ENCODE peak calls at places on chromosome 2, in six cellular contexts. L, J, H, V, G and R are unnamed samples.

GRCh38 chr2:114550895-114551793 is 108.7 kb downstream of the DPP10 start:
- DNase-seq in L (no peak), H (peak), J (peak), G (no peak), V (peak), R (peak)

GRCh38 chr2:55718165-55719008 is 24.7 kb upstream of the PNPT1 start:
- DNase-seq in G (no peak), J (peak), V (peak), H (peak), L (no peak), R (peak)

GRCh38 chr2:212354382-212354781 is 184.2 kb downstream of the ERBB4 start:
- DNase-seq in H (no peak), V (no peak), J (no peak), G (no peak), L (no peak), R (no peak)

GRCh38 chr2:228474466-228474865 is 293.0 kb upstream of the SPHKAP start:
- DNase-seq in G (peak), H (no peak), L (no peak), V (no peak), J (no peak), R (peak)

GRCh38 chr2:46336560-46336959 is 39.4 kb downstream of the EPAS1 start:
- DNase-seq in L (no peak), G (peak), H (no peak), V (peak), J (no peak), R (peak)

GRCh38 chr2:68715353-68716041 is 19.1 kb upstream of the ARHGAP25 start:
- DNase-seq in G (no peak), H (peak), V (peak), J (peak), L (no peak), R (peak)

GRCh38 chr2:226794751-226795171 is 4.9 kb downstream of the IRS1 start:
- DNase-seq in J (no peak), L (no peak), H (no peak), G (no peak), V (peak), R (peak)

GRCh38 chr2:229416116-229416694 is 145.1 kb upstream of the PID1 start:
- DNase-seq in H (no peak), V (peak), L (peak), J (peak), G (peak), R (peak)

GRCh38 chr2:188032306-188032705 is 259.4 kb upstream of the GULP1 start:
- DNase-seq in J (no peak), V (no peak), L (no peak), G (no peak), H (no peak), R (no peak)

GRCh38 chr2:173580869-173581268 is 226.2 kb downstream of the CDCA7 start:
- DNase-seq in V (no peak), J (no peak), L (no peak), G (no peak), H (no peak), R (peak)

GRCh38 chr2:55296393-55296792 is 27.4 kb upstream of the MTIF2 start:
- DNase-seq in H (no peak), V (no peak), J (no peak), G (no peak), L (no peak), R (no peak)

GRCh38 chr2:198325359-198325758 is 521.0 kb downstream of the PLCL1 start:
- DNase-seq in G (no peak), L (no peak), J (no peak), H (no peak), V (no peak), R (no peak)

GRCh38 chr2:21650566-21650965 is 526.8 kb downstream of the TDRD15 start:
- DNase-seq in J (no peak), L (no peak), H (no peak), G (peak), V (no peak), R (no peak)

GRCh38 chr2:158743899-158744298 is 51.2 kb upstream of the DAPL1 start:
- DNase-seq in J (no peak), V (no peak), G (no peak), L (no peak), H (no peak), R (no peak)

GRCh38 chr2:97355887-97356286 is 233.8 kb downstream of the ANKRD36B start:
- DNase-seq in G (no peak), V (peak), L (no peak), J (no peak), H (no peak), R (no peak)

GRCh38 chr2:206378835-206379234 is 64.5 kb upstream of the ADAM23 start:
- DNase-seq in G (no peak), H (no peak), L (no peak), J (no peak), V (no peak), R (no peak)

GRCh38 chr2:137910641-137911040 is 53.6 kb upstream of the HNMT start:
- DNase-seq in H (no peak), J (no peak), V (peak), L (no peak), G (no peak), R (peak)

GRCh38 chr2:96324716-96325037 is 440 bp upstream of the ITPRIPL1 start:
- DNase-seq in L (no peak), H (no peak), V (no peak), J (no peak), G (no peak), R (no peak)

GRCh38 chr2:150806336-150806735 is 318.9 kb upstream of the RND3 start:
- DNase-seq in L (no peak), G (no peak), J (no peak), H (no peak), V (no peak), R (peak)

GRCh38 chr2:136117391-136117841 is 533 bp downstream of the CXCR4 start:
- DNase-seq in V (peak), J (peak), G (no peak), H (peak), L (peak), R (peak)

GRCh38 chr2:47601518-47602015 is 181.4 kb upstream of the MSH6 start:
- DNase-seq in H (no peak), G (no peak), L (no peak), J (no peak), V (no peak), R (no peak)

GRCh38 chr2:94990956-94991355 is 34.6 kb upstream of the MAL start:
- DNase-seq in G (no peak), H (no peak), J (no peak), V (no peak), L (no peak), R (no peak)

GRCh38 chr2:30434708-30435107 is 12.3 kb upstream of the LCLAT1 start:
- DNase-seq in V (no peak), G (no peak), J (no peak), H (no peak), L (no peak), R (no peak)

GRCh38 chr2:41922177-41922576 is 125.6 kb upstream of the PKDCC start:
- DNase-seq in L (no peak), V (no peak), J (no peak), H (peak), G (no peak), R (peak)

DNA sequence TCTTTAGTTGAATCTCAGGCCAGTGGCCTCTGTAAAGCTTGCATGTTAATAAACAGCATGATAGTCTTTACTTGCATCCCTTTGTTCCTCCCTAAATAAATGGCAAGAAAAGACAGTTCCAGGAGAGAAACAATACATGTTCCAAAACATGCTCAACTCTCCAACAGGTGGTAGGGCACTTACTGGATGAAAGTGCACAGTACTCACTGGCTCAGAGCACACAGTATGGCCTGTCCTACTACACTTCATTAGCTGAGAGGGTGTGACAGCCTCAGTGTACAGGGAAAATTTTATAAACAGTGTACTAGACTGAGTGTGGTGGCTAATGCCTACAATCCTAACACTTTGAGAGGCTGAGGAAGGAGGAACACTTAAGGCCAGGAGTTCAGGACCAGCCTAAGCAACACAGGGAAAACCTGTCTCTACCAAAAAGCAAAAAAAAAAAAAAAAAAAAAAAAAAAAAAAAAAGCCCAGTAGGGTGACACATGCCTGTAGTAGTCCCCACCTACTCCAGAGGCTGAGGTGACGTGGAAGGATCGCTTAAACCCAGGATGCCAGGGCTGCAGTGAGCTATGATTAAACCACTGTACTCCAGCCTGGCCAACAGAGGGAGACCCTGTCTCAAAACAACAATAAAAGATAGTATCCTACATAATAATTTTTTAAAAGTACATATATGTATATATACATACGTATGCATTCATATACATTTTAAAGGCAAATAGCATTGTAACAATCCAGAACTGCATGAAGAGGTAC is 51.9 kb downstream of the SOS1 start:
- DNase-seq in L (no peak), J (no peak), H (no peak), G (no peak), V (peak), R (peak)
- TF ChIP-seq CTCF in L (no peak), J (no peak), H (no peak), G (peak), V (peak), R (peak)

GRCh38 chr2:85826990-85827878 is 61.6 kb downstream of the ST3GAL5 start:
- DNase-seq in J (peak), H (peak), V (peak), L (peak), G (no peak), R (peak)
- H3K4me3 ChIP-seq in J (no peak), H (peak), V (no peak), L (no peak), G (no peak), R (no peak)

GRCh38 chr2:217215877-217216276 is 356.0 kb upstream of the TNP1 start:
- DNase-seq in J (no peak), V (no peak), H (no peak), L (no peak), G (no peak), R (no peak)
- TF ChIP-seq CTCF in J (no peak), V (no peak), H (no peak), L (no peak), G (no peak), R (no peak)

GRCh38 chr2:74814102-74814501 is 19.8 kb upstream of the HK2 start:
- DNase-seq in J (no peak), L (no peak), V (no peak), H (no peak), G (no peak), R (no peak)
- H3K4me3 ChIP-seq in J (no peak), L (no peak), V (no peak), H (no peak), G (no peak), R (no peak)

GRCh38 chr2:62466501-62466854 is 39.5 kb downstream of the TMEM17 start:
- DNase-seq in J (no peak), H (no peak), G (no peak), V (no peak), L (no peak), R (no peak)

GRCh38 chr2:62467100-62467474 is 38.9 kb downstream of the TMEM17 start:
- DNase-seq in L (no peak), V (no peak), J (no peak), G (no peak), H (no peak), R (no peak)

GRCh38 chr2:62469114-62469513 is 36.9 kb downstream of the TMEM17 start:
- DNase-seq in H (no peak), V (no peak), J (no peak), G (no peak), L (no peak), R (no peak)

GRCh38 chr2:62465741-62466500 is 40.1 kb downstream of the TMEM17 start:
- DNase-seq in G (no peak), L (no peak), V (peak), J (no peak), H (no peak), R (peak)

DNA sequence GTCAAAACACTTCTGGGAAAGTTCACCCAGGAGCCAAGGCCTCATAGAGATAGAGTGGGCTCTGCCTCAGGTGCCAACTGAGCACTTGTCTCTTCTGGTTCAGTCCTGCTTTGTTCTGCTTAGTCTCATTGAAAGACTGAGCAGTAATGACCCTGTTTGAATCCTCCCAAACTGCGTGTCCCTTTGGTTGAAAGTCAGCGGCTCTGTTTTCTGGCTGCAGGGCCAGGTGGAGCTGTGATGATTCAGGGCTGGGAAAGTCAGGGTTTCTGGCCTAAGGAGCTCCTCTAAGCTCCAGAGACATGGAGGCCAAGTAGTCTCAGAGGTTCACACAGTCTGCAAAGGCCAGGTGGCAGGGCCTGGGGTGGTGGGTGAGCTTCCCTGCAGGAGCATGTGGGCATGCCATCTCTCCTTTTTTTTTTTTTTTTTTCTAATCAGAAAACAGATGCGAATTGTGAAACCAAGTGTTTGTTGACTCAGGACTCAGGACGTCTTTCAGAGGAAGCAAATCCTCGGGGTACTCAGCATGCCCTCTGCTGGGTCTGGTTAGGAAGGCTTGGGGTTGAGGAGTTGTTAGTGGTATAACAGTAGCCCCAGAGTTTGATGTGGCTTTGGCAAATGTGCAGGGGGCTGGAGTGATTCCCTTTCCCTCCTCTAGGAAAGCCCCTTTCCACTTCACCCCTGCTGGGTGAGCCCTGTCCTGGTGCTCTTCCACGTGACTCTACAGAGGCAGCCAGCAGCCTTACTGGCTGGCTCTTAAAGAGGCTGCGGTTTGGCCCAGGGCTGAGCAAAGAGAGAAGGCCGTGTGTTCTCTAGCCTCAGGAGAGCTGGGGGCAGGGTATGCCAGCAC is 38.3 kb downstream of the TMEM17 start:
- DNase-seq in J (no peak), H (peak), G (no peak), V (peak), L (no peak), R (peak)
- TF ChIP-seq CTCF in J (no peak), H (no peak), G (peak), V (no peak), L (no peak), R (no peak)

GRCh38 chr2:147492471-147492870 is 352.4 kb upstream of the ACVR2A start:
- DNase-seq in J (no peak), V (no peak), L (no peak), H (no peak), G (no peak), R (no peak)
- H3K4me3 ChIP-seq in J (no peak), V (no peak), L (no peak), H (no peak), G (no peak), R (no peak)

DNA sequence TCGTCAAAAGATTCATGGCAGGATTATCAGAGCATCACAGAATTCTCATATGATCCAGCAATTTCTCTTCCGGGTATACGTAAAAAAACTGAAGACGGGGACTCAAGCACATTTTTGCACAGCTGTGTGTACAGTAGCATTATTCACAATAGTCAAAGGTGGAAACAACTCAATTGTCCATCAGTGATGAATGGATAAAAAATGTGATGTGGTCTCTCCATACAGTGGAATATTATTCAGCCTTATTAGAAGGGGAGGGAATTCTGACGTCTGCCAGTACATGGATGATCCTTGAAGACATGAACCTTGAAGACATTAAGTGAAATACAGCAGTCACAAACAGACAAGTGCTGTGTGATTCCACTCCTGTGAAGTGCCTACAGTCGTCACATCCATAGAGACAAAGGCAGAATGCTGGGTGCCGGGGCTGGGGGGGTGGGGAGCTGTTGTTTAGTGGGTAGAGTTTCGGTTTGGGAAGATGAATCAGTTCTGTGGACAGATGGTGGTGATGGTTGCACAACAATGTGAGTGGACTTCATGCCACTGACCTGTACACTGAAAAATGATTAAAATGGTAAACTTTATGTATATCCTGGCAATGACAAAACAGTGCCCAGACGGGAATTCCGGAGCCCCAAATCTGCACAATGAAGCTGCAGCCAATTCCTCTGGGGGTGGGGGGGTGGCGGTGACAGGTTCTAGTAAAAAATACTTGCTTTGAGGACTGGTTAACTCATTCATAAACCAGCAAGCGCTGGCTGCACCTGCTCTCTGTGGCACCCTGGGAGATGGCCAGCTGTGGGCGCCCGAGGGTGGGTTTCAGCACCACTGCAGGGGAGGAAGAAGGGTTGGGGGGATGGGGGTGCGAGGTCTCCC is 82.0 kb upstream of the HPCAL1 start:
- DNase-seq in V (peak), G (peak), H (no peak), L (no peak), J (no peak), R (peak)
- TF ChIP-seq CTCF in V (no peak), G (no peak), H (no peak), L (no peak), J (no peak), R (no peak)

GRCh38 chr2:210616074-210616473 is 59.7 kb downstream of the CPS1 start:
- DNase-seq in L (no peak), J (no peak), V (no peak), H (no peak), G (no peak), R (no peak)
- H3K4me3 ChIP-seq in L (no peak), J (no peak), V (no peak), H (no peak), G (no peak), R (no peak)

DNA sequence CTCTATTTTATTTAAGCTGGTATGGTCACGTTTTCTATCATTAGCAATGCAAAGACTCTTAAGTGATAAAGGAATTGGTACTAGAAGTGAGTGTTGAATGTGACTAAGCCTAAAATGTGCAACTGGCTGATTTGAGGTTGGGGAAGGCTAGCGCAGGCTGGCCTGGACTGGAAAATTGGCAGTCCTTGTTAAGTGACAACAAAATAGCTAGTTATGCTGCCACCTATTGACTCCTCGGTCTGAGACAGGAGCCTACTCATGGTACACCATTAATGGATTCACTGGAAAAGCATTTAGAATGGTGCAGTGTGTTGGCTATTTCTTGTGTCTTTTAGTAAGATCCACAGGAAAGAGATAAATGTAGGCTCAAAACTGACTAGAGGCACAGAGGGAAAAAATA is 5.7 kb upstream of the WIPF1 start:
- DNase-seq in J (peak), G (no peak), V (peak), L (no peak), H (no peak), R (peak)
- TF ChIP-seq CTCF in J (peak), G (peak), V (peak), L (no peak), H (peak), R (peak)

DNA sequence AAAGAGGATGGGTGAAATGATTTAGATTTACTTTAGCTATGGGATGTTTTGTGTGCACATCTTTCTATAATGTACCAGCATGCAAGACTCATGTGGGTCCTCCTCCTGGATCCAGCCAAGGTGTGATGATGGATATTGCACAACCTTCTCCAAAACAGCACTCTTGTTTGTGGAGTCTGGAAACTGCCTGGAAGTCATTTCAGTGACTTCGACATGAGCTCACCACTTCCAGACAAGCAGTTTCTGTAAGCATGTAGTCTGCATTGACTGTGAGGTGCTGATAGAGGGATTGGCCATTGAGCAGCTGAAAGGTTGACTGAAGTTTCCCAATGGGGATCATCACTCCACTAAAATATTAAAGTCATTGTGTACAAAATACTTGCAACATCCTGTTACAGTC is 154.0 kb downstream of the TRIB2 start:
- DNase-seq in L (no peak), V (peak), H (no peak), G (no peak), J (no peak), R (peak)
- H3K4me3 ChIP-seq in L (no peak), V (no peak), H (no peak), G (no peak), J (no peak), R (no peak)